ENCODE peak calls at places on chromosomes 2 and 18, in six cellular contexts. One of them, this sample, is unnamed.
A peak's percentile ranks its signal among the peaks of the same experiment; 100 is the strongest.

GRCh38 chr18:8001711-8002110 is 434.6 kb downstream of the PTPRM start:
- DNase-seq in psoas muscle: no peak
- DNase-seq in H1: no peak
- DNase-seq in neural progenitor cell: no peak
- DNase-seq in GM23248: no peak
- DNase-seq in uterus: no peak
- DNase-seq in this sample: no peak

GRCh38 chr2:111192778-111193368 is 72.2 kb downstream of the BCL2L11 start:
- DNase-seq in H1: peak; percentile 16
- DNase-seq in psoas muscle: no peak
- DNase-seq in GM23248: no peak
- DNase-seq in neural progenitor cell: no peak
- DNase-seq in uterus: no peak
- DNase-seq in this sample: no peak

GRCh38 chr18:27861539-27861938 is 315.4 kb downstream of the CDH2 start:
- DNase-seq in H1: no peak
- DNase-seq in GM23248: no peak
- DNase-seq in psoas muscle: no peak
- DNase-seq in uterus: no peak
- DNase-seq in neural progenitor cell: no peak
- DNase-seq in this sample: no peak

GRCh38 chr2:23703037-23703582 is 223.8 kb downstream of the ATAD2B start:
- DNase-seq in GM23248: no peak
- DNase-seq in psoas muscle: no peak
- DNase-seq in uterus: no peak
- DNase-seq in neural progenitor cell: no peak
- DNase-seq in H1: peak; percentile 41
- DNase-seq in this sample: peak; percentile 67

GRCh38 chr2:226151157-226151556 is 648.5 kb downstream of the IRS1 start:
- DNase-seq in uterus: peak; percentile 44
- DNase-seq in psoas muscle: no peak
- DNase-seq in GM23248: no peak
- DNase-seq in neural progenitor cell: no peak
- DNase-seq in H1: no peak
- DNase-seq in this sample: no peak

GRCh38 chr2:238907717-238908173 is 59.9 kb downstream of the TWIST2 start:
- DNase-seq in uterus: no peak
- DNase-seq in psoas muscle: no peak
- DNase-seq in GM23248: peak; percentile 24
- DNase-seq in neural progenitor cell: no peak
- DNase-seq in H1: no peak
- DNase-seq in this sample: no peak

GRCh38 chr2:237345891-237346640 is 67.9 kb downstream of the COL6A3 start:
- DNase-seq in H1: no peak
- DNase-seq in neural progenitor cell: no peak
- DNase-seq in GM23248: peak; percentile 71
- DNase-seq in psoas muscle: no peak
- DNase-seq in uterus: no peak
- DNase-seq in this sample: peak; percentile 60

GRCh38 chr18:3983351-3983969 is 471.6 kb downstream of the DLGAP1 start:
- DNase-seq in neural progenitor cell: no peak
- DNase-seq in GM23248: peak; percentile 95
- DNase-seq in psoas muscle: no peak
- DNase-seq in H1: no peak
- DNase-seq in uterus: no peak
- DNase-seq in this sample: no peak

GRCh38 chr2:149972039-149972438 is 384.5 kb upstream of the MMADHC start:
- DNase-seq in neural progenitor cell: no peak
- DNase-seq in psoas muscle: no peak
- DNase-seq in uterus: no peak
- DNase-seq in H1: no peak
- DNase-seq in GM23248: peak; percentile 18
- DNase-seq in this sample: no peak

GRCh38 chr2:100941646-100942240 is 60.3 kb upstream of the RPL31 start:
- DNase-seq in psoas muscle: no peak
- DNase-seq in uterus: no peak
- DNase-seq in neural progenitor cell: no peak
- DNase-seq in H1: no peak
- DNase-seq in GM23248: peak; percentile 59
- DNase-seq in this sample: no peak

GRCh38 chr18:49691177-49691608 is 122.1 kb downstream of the ACAA2 start:
- DNase-seq in neural progenitor cell: no peak
- DNase-seq in psoas muscle: no peak
- DNase-seq in uterus: no peak
- DNase-seq in H1: no peak
- DNase-seq in GM23248: peak; percentile 96
- DNase-seq in this sample: no peak

GRCh38 chr18:12234451-12235190 is 19.5 kb upstream of the CIDEA start:
- DNase-seq in uterus: no peak
- DNase-seq in neural progenitor cell: no peak
- DNase-seq in psoas muscle: no peak
- DNase-seq in H1: no peak
- DNase-seq in GM23248: no peak
- DNase-seq in this sample: no peak

GRCh38 chr2:233867993-233868532 is at the start of gene MSL3B:
- DNase-seq in neural progenitor cell: peak; percentile 81
- DNase-seq in psoas muscle: peak; percentile 26
- DNase-seq in GM23248: peak; percentile 79
- DNase-seq in H1: peak; percentile 70
- DNase-seq in uterus: peak; percentile 18
- DNase-seq in this sample: no peak

GRCh38 chr18:45437399-45437798 is 177.9 kb upstream of the SLC14A2 start:
- DNase-seq in psoas muscle: no peak
- DNase-seq in uterus: no peak
- DNase-seq in H1: no peak
- DNase-seq in neural progenitor cell: no peak
- DNase-seq in GM23248: no peak
- DNase-seq in this sample: no peak

GRCh38 chr18:3151379-3152264 is 68.1 kb downstream of the MYOM1 start:
- DNase-seq in neural progenitor cell: peak; percentile 46
- DNase-seq in H1: no peak
- DNase-seq in uterus: no peak
- DNase-seq in GM23248: peak; percentile 62
- DNase-seq in psoas muscle: no peak
- DNase-seq in this sample: no peak

GRCh38 chr2:23135481-23136100 is 249.4 kb upstream of the KLHL29 start:
- DNase-seq in GM23248: peak; percentile 18
- DNase-seq in neural progenitor cell: peak; percentile 21
- DNase-seq in uterus: peak; percentile 61
- DNase-seq in psoas muscle: peak; percentile 15
- DNase-seq in H1: peak; percentile 43
- DNase-seq in this sample: no peak

GRCh38 chr2:121346886-121347285 is 61.9 kb upstream of the TFCP2L1 start:
- DNase-seq in H1: no peak
- DNase-seq in neural progenitor cell: no peak
- DNase-seq in psoas muscle: no peak
- DNase-seq in uterus: no peak
- DNase-seq in GM23248: no peak
- DNase-seq in this sample: no peak

GRCh38 chr2:52036853-52037252 is 1004.9 kb upstream of the NRXN1 start:
- DNase-seq in H1: no peak
- DNase-seq in psoas muscle: no peak
- DNase-seq in neural progenitor cell: no peak
- DNase-seq in uterus: no peak
- DNase-seq in GM23248: no peak
- DNase-seq in this sample: no peak

GRCh38 chr2:25159947-25160346 is 8.4 kb downstream of the POMC start:
- DNase-seq in psoas muscle: no peak
- DNase-seq in uterus: no peak
- DNase-seq in H1: peak; percentile 54
- DNase-seq in neural progenitor cell: peak; percentile 73
- DNase-seq in GM23248: peak; percentile 16
- DNase-seq in this sample: no peak

DNA sequence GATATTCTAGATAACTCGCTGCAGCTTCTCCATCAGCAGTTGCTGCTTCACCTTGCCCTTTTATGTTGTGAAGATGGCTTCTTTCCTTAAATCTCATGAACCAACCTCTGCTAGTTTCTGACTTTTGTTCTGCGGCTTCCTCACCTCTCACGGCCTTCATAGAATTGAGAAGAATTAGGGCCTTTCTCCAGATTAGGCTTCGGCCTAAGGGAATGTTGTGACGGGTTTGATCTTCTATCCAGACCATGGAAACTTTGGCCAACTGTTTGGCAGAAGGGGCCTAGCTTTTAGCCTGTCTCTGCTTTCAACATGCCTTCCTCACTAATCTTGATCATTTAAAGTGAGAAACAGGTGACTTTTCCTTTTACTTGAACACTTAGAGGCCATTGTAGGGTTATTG is 199.9 kb downstream of the CYP26B1 start:
- DNase-seq in H1: no peak
- DNase-seq in uterus: no peak
- DNase-seq in psoas muscle: no peak
- DNase-seq in neural progenitor cell: no peak
- DNase-seq in GM23248: no peak
- DNase-seq in this sample: peak; percentile 77
- H3K4me1 ChIP-seq in H1: no peaks in the 10 kb centered on the region
- H3K4me1 ChIP-seq in uterus: no peaks in the 10 kb centered on the region
- H3K4me1 ChIP-seq in psoas muscle: peaks cover 25% of the 10 kb centered on the region
- H3K4me1 ChIP-seq in neural progenitor cell: peaks cover 14% of the 10 kb centered on the region
- H3K4me1 ChIP-seq in GM23248: peaks cover 52% of the 10 kb centered on the region
- H3K4me1 ChIP-seq in this sample: peaks cover 17% of the 10 kb centered on the region

DNA sequence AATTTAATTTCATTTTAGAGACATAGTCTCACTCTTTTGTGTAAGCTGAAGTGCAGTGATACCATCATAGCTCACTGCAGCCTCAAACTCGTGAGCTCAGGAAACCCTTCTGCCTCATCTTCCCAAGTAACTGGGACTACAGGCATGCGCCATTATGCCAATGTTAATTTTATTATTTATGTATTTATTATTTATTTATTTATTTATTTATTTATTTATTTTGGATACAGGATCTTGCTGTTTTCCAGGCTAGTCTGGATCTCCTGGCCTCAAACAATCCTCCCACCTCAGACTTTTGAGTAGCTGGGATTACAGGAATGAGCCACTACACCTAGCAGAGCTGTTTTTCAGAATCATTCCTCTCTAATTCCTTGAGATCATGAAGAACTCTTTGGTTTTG is 99.9 kb downstream of the ASXL3 start:
- DNase-seq in GM23248: no peak
- DNase-seq in psoas muscle: no peak
- DNase-seq in H1: no peak
- DNase-seq in uterus: no peak
- DNase-seq in neural progenitor cell: no peak
- DNase-seq in this sample: no peak
- H3K4me3 ChIP-seq in GM23248: no peak overlapping the region
- H3K4me3 ChIP-seq in psoas muscle: no peak overlapping the region
- H3K4me3 ChIP-seq in H1: no peak overlapping the region
- H3K4me3 ChIP-seq in uterus: no peak overlapping the region
- H3K4me3 ChIP-seq in neural progenitor cell: no peak overlapping the region
- H3K4me3 ChIP-seq in this sample: no peak overlapping the region

DNA sequence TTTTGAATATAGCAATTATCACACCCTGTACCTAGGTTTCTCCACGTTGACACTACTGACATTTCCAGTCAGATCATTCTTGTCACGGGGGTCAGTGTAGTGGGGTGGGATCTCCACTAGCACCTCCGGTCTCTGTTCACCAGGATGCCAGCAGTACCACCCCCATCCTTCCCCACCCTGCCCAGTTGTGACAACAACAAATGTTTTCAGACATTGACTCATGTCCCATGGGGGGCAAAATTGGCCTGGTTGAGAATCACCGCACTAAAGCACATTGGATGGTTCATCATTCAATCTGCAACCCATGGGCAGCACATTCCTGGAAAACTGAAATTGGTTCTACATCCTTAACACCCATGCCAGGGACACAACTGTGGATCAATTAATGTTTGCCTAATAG is 32.3 kb downstream of the FEZ2 start:
- DNase-seq in H1: no peak
- DNase-seq in GM23248: no peak
- DNase-seq in uterus: no peak
- DNase-seq in psoas muscle: no peak
- DNase-seq in neural progenitor cell: no peak
- DNase-seq in this sample: no peak
- H3K4me1 ChIP-seq in H1: no peaks in the 10 kb centered on the region
- H3K4me1 ChIP-seq in GM23248: peaks cover 73% of the 10 kb centered on the region
- H3K4me1 ChIP-seq in uterus: no peaks in the 10 kb centered on the region
- H3K4me1 ChIP-seq in psoas muscle: peaks cover 60% of the 10 kb centered on the region
- H3K4me1 ChIP-seq in neural progenitor cell: no peaks in the 10 kb centered on the region
- H3K4me1 ChIP-seq in this sample: peaks cover 32% of the 10 kb centered on the region

DNA sequence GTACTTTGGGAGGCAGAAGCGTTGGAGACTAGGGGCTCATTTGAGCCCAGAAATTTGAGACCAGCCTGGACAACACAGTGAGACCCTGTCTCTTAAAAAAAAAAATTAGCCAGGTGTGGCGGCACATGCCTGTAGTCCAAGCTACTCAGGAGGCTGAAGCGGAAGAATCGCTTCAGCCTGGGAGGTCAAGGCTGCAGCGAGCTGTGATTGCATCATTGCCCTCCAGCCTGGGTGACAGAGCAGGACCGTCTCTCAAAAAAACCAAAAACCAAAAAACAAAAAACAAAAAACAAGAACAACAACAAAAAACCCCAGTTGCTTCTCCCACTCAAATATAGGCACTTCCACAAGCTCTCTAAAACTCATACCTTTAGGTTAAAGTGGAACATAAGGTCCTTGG is 27.4 kb upstream of the ADCYAP1 start:
- DNase-seq in uterus: no peak
- DNase-seq in psoas muscle: no peak
- DNase-seq in neural progenitor cell: no peak
- DNase-seq in GM23248: no peak
- DNase-seq in H1: no peak
- DNase-seq in this sample: no peak
- H3K4me3 ChIP-seq in uterus: no peak overlapping the region
- H3K4me3 ChIP-seq in psoas muscle: no peak overlapping the region
- H3K4me3 ChIP-seq in neural progenitor cell: no peak overlapping the region
- H3K4me3 ChIP-seq in GM23248: no peak overlapping the region
- H3K4me3 ChIP-seq in H1: no peak overlapping the region
- H3K4me3 ChIP-seq in this sample: no peak overlapping the region

This sample was measured in vagina.